ENCODE peak calls at places on chromosomes 13 and 19, in ten cellular contexts. C is cardiac muscle cell; O is endodermal cell; K is left ventricle myocardium inferior; W is CD8-positive, alpha-beta T cell; F is fibroblast of lung; Q is thyroid gland; N is IMR-90; G is aorta; P is upper lobe of left lung. D is an unnamed sample. For H3K4me1, the result is how much of the 10 kb centered on the place peaks cover.

GRCh38 chr13:30855569-30855968 is 50.5 kb upstream of the MEDAG start:
- DNase-seq in O (no peak), K (no peak), W (no peak), P (no peak), N (no peak), G (no peak), C (no peak), F (no peak), Q (no peak), D (no peak)

GRCh38 chr19:7515471-7516226 is at the start of gene ZNF358:
- DNase-seq in C (peak), P (peak), N (peak), K (peak), G (peak), W (peak), F (peak), Q (peak), O (peak), D (peak)

GRCh38 chr19:13959962-13960862 is 7.9 kb downstream of the DCAF15 start:
- DNase-seq in G (no peak), C (no peak), O (peak), W (peak), P (no peak), K (no peak), Q (no peak), F (no peak), N (no peak), D (no peak)

GRCh38 chr13:36919206-36919832 is 719 bp downstream of the SMAD9 start:
- DNase-seq in G (peak), N (peak), P (peak), W (no peak), F (peak), K (peak), C (peak), O (peak), Q (peak), D (peak)

GRCh38 chr13:42377640-42378382 is 105.9 kb downstream of the AKAP11 start:
- DNase-seq in N (no peak), O (no peak), F (no peak), P (no peak), Q (no peak), W (no peak), G (no peak), K (no peak), C (no peak), D (no peak)

GRCh38 chr19:39839678-39840327 is 5.8 kb upstream of the DYRK1B start:
- DNase-seq in P (no peak), K (no peak), C (no peak), W (no peak), G (no peak), Q (no peak), O (no peak), F (no peak), N (no peak), D (peak)

GRCh38 chr13:108561152-108561551 is 68.3 kb upstream of the MYO16 start:
- DNase-seq in P (no peak), W (no peak), K (no peak), C (no peak), Q (no peak), F (no peak), N (no peak), G (no peak), O (no peak), D (no peak)

GRCh38 chr13:93539914-93540313 is 313.3 kb downstream of the GPC6 start:
- DNase-seq in W (no peak), O (no peak), K (no peak), P (no peak), C (no peak), Q (no peak), G (no peak), F (no peak), N (no peak), D (no peak)

GRCh38 chr13:51942189-51942588 is 69.1 kb downstream of the ATP7B start:
- DNase-seq in F (no peak), Q (no peak), N (no peak), K (no peak), W (peak), P (peak), C (no peak), G (no peak), O (no peak), D (no peak)

GRCh38 chr19:2055871-2056809 is 5.1 kb upstream of the MKNK2 start:
- DNase-seq in C (no peak), K (peak), W (no peak), P (peak), N (peak), Q (peak), G (peak), O (peak), F (peak), D (no peak)

GRCh38 chr13:66855110-66855509 is 375.0 kb downstream of the PCDH9 start:
- DNase-seq in P (no peak), Q (no peak), C (no peak), W (no peak), O (no peak), F (peak), K (no peak), N (no peak), G (no peak), D (no peak)

GRCh38 chr13:46562152-46562551 is 9.2 kb downstream of the LRCH1 start:
- DNase-seq in P (no peak), Q (no peak), C (no peak), G (no peak), W (no peak), N (no peak), F (peak), O (no peak), K (no peak), D (no peak)

GRCh38 chr13:21557995-21558394 is 46.0 kb downstream of the MICU2 start:
- DNase-seq in K (no peak), W (no peak), F (peak), N (no peak), C (peak), O (peak), Q (no peak), G (no peak), P (no peak), D (peak)

GRCh38 chr13:61727714-61728275 is 312.1 kb upstream of the PCDH20 start:
- DNase-seq in F (peak), C (no peak), Q (no peak), K (no peak), W (no peak), O (no peak), P (no peak), G (no peak), N (no peak), D (peak)

GRCh38 chr19:334296-335071 is 10.1 kb downstream of the MIER2 start:
- DNase-seq in N (no peak), Q (no peak), G (no peak), P (no peak), W (no peak), C (no peak), O (no peak), F (no peak), K (no peak), D (no peak)

GRCh38 chr13:30908416-30908980 is 2.4 kb downstream of the MEDAG start:
- DNase-seq in P (no peak), W (no peak), O (no peak), N (peak), Q (peak), K (peak), F (peak), G (peak), C (no peak), D (peak)

GRCh38 chr13:113102727-113103126 is 2.9 kb upstream of the F7 start:
- DNase-seq in G (no peak), W (no peak), F (no peak), O (no peak), Q (no peak), C (no peak), N (no peak), P (no peak), K (no peak), D (no peak)

GRCh38 chr13:23087884-23088283 is 92.9 kb upstream of the SGCG start:
- DNase-seq in K (no peak), W (no peak), F (peak), Q (no peak), O (peak), N (peak), C (peak), P (no peak), G (no peak), D (peak)

GRCh38 chr13:28173793-28174192 is 35.4 kb downstream of the PAN3 start:
- DNase-seq in W (no peak), K (no peak), G (no peak), O (no peak), Q (no peak), C (no peak), P (no peak), F (no peak), N (no peak), D (no peak)

GRCh38 chr13:110330491-110331001 is 23.5 kb downstream of the COL4A2 start:
- DNase-seq in N (peak), K (no peak), P (no peak), F (peak), Q (peak), C (no peak), O (no peak), G (peak), W (no peak), D (no peak)

GRCh38 chr19:7925171-7925837 is 631 bp downstream of the CTXN1 start:
- DNase-seq in K (peak), F (peak), G (peak), P (peak), Q (peak), C (peak), W (peak), N (peak), O (peak), D (peak)

GRCh38 chr13:113812140-113813036 is 51.5 kb downstream of the GAS6 start:
- DNase-seq in Q (no peak), W (no peak), P (no peak), O (no peak), C (no peak), N (no peak), G (no peak), K (no peak), F (no peak), D (no peak)

GRCh38 chr13:90534617-90535340 is 812.7 kb upstream of the MIR17HG start:
- DNase-seq in K (no peak), G (no peak), Q (no peak), N (no peak), F (no peak), P (no peak), C (no peak), W (no peak), O (no peak), D (no peak)

GRCh38 chr19:6971366-6971765 is 49.9 kb downstream of the MBD3L2B start:
- DNase-seq in F (peak), O (no peak), K (no peak), W (no peak), Q (no peak), G (no peak), P (no peak), N (no peak), C (no peak), D (no peak)

GRCh38 chr13:73972503-73972902 is 161.7 kb downstream of the KLF12 start:
- DNase-seq in P (no peak), G (no peak), C (no peak), K (no peak), O (no peak), N (no peak), Q (no peak), W (no peak), F (no peak), D (no peak)

GRCh38 chr13:37531054-37531453 is 67.5 kb downstream of the POSTN start:
- DNase-seq in G (no peak), Q (no peak), F (peak), K (no peak), W (no peak), P (no peak), O (no peak), C (no peak), N (peak), D (no peak)

GRCh38 chr19:41868989-41869300 is 8.1 kb upstream of the CD79A start:
- DNase-seq in O (no peak), G (no peak), P (no peak), K (no peak), C (no peak), N (no peak), F (no peak), W (no peak), Q (no peak), D (no peak)

GRCh38 chr19:13748169-13748884 is 16.0 kb upstream of the MRI1 start:
- DNase-seq in C (peak), N (peak), G (no peak), Q (peak), O (peak), F (peak), W (no peak), K (no peak), P (peak), D (no peak)

GRCh38 chr19:16355293-16356043 is 30.8 kb downstream of the KLF2 start:
- DNase-seq in O (no peak), Q (no peak), P (no peak), N (no peak), K (peak), G (no peak), C (no peak), F (peak), W (no peak), D (no peak)

GRCh38 chr13:97911311-97912138 is 42.0 kb upstream of the IPO5 start:
- DNase-seq in K (no peak), P (no peak), W (no peak), G (no peak), F (peak), Q (peak), C (no peak), O (peak), N (peak), D (no peak)

GRCh38 chr13:95357875-95358274 is 56.6 kb upstream of the ABCC4 start:
- DNase-seq in N (no peak), P (no peak), W (no peak), G (no peak), F (no peak), C (no peak), O (no peak), Q (no peak), K (no peak), D (no peak)
- H3K27ac ChIP-seq in N (no peak), P (no peak), W (no peak), G (no peak), F (no peak), C (no peak), O (peak), Q (no peak), K (no peak), D (no peak)

DNA sequence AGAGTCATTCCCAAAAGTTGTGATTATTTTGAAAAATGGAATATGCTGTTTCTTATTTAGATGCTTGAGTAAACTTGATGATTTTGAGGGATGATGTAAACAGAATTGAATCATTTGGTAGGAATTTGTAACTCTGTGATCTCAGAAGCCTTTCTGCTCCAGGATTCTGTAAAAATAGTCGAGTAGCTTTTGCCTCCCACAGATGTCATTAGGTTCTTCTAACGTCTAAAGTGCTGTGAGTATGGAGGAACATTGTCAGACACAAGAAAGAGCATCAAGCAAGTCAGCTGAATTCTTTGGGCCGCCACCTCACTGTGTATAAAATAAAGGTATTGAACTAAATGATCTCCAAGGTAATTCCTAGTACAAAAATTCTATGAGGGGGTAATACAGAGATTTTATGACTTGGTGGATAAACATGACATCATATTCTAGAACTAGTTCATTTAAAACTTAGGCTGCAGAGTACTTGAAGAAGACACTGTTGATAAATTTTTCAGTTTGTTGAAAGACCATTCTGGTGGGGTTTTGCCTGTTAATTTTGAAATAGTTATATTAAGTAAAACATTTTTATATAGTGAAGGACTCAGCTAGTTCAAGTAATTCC is 1.4 kb upstream of the GPR183 start:
- DNase-seq in G (no peak), N (peak), F (peak), Q (no peak), K (no peak), W (no peak), O (no peak), P (no peak), C (no peak), D (no peak)
- H3K4me1 ChIP-seq in G (under half), N (under half), F (under half), Q (under half), K (under half), W (half or more), O (under half), P (under half), C (under half), D (under half)

DNA sequence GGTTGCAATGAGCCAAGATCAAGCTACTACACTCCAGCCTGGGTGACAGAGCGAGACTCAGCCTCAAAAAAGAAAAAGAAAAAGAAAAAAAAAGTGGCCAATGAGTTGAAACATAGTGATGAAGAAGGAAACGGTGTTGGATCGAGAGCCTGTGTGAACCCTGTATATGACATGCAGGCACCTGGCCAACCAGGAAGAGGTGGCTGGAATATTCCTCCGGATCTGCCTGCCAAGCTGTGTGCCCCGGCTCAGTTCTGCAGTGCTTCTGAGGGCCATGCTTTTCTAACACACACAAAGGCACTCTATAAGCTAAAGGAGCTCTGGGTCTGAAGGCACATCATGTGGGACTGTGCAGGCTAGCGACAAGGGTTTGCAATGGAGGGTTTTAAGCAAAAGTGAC is 3.7 kb upstream of the ZNF444 start:
- DNase-seq in P (peak), O (no peak), K (no peak), W (no peak), N (no peak), F (no peak), C (no peak), G (no peak), Q (peak), D (no peak)
- H3K27ac ChIP-seq in P (peak), O (no peak), K (no peak), W (no peak), N (no peak), F (no peak), C (no peak), G (no peak), Q (peak), D (no peak)

GRCh38 chr19:19427935-19428334 is 22.5 kb downstream of the GATAD2A start:
- DNase-seq in W (no peak), C (no peak), O (no peak), K (no peak), G (no peak), P (no peak), N (no peak), F (no peak), Q (no peak), D (no peak)

GRCh38 chr19:19427302-19427701 is 21.8 kb downstream of the GATAD2A start:
- DNase-seq in C (no peak), O (no peak), F (no peak), Q (no peak), N (no peak), W (no peak), G (no peak), K (no peak), P (no peak), D (no peak)

GRCh38 chr19:19429361-19429760 is 23.9 kb downstream of the GATAD2A start:
- DNase-seq in W (no peak), P (no peak), F (no peak), C (no peak), G (no peak), O (no peak), N (no peak), K (no peak), Q (no peak), D (no peak)

GRCh38 chr19:19426799-19427198 is 21.3 kb downstream of the GATAD2A start:
- DNase-seq in Q (no peak), W (no peak), P (no peak), G (no peak), N (no peak), K (no peak), C (no peak), F (no peak), O (no peak), D (no peak)

GRCh38 chr19:19428746-19429145 is 23.3 kb downstream of the GATAD2A start:
- DNase-seq in P (no peak), N (no peak), O (no peak), W (no peak), C (no peak), Q (no peak), K (no peak), G (no peak), F (no peak), D (no peak)
- H3K4me1 ChIP-seq in P (under half), N (under half), O (under half), W (half or more), C (under half), Q (under half), K (half or more), G (under half), F (under half), D (under half)